ENCODE peak calls at places on chromosome 11, in seven cellular contexts. M, E, A, J, B, C and K are unnamed samples.

GRCh38 chr11:78961186-78961782 is 386.6 kb upstream of the NARS2 start:
- DNase-seq in M (no peak), E (peak), A (no peak), J (peak), B (no peak), C (no peak), K (peak)

GRCh38 chr11:56932572-56933235 is 56.0 kb upstream of the OR5AK2 start:
- DNase-seq in M (no peak), E (no peak), A (no peak), J (no peak), B (no peak), C (no peak), K (no peak)

GRCh38 chr11:70730411-70730810 is 332.1 kb downstream of the CTTN start:
- DNase-seq in M (no peak), E (no peak), A (no peak), J (no peak), B (no peak), C (no peak), K (no peak)

GRCh38 chr11:75639752-75640151 is 29.1 kb downstream of the MAP6 start:
- DNase-seq in M (peak), E (peak), A (peak), J (no peak), B (no peak), C (peak), K (peak)

GRCh38 chr11:28107331-28107725 is 628 bp downstream of the KIF18A start:
- DNase-seq in M (no peak), E (no peak), A (no peak), J (no peak), B (no peak), C (no peak), K (no peak)

GRCh38 chr11:132911186-132911585 is 621.1 kb downstream of the OPCML start:
- DNase-seq in M (no peak), E (peak), A (no peak), J (no peak), B (no peak), C (no peak), K (no peak)

GRCh38 chr11:36375348-36376314 is 79.5 kb downstream of the PRR5L start:
- DNase-seq in M (no peak), E (no peak), A (no peak), J (no peak), B (no peak), C (no peak), K (no peak)

GRCh38 chr11:95849087-95849825 is 59.0 kb downstream of the CEP57 start:
- DNase-seq in M (peak), E (peak), A (no peak), J (peak), B (no peak), C (no peak), K (no peak)

GRCh38 chr11:71078482-71078881 is 173.9 kb downstream of the SHANK2 start:
- DNase-seq in M (no peak), E (no peak), A (no peak), J (no peak), B (no peak), C (no peak), K (no peak)

GRCh38 chr11:59669611-59670009 is 773 bp upstream of the PATL1 start:
- DNase-seq in M (no peak), E (no peak), A (peak), J (no peak), B (no peak), C (no peak), K (no peak)

GRCh38 chr11:1161410-1162152 is 3.8 kb downstream of the MUC5AC start:
- DNase-seq in M (no peak), E (no peak), A (peak), J (no peak), B (no peak), C (no peak), K (no peak)